ENCODE peak calls at places on chromosome 21, in four cellular contexts. X, Z, I and F are unnamed samples.
A peak's percentile ranks its signal among the peaks of the same experiment; 100 is the strongest.

GRCh38 chr21:9837946-9838801 is 683.2 kb upstream of the TPTE start:
- DNase-seq in Z (peak; percentile 79), I (no peak), X (no peak), F (no peak)

GRCh38 chr21:37450385-37451044 is 83.9 kb downstream of the DYRK1A start:
- DNase-seq in I (no peak), X (no peak), Z (no peak), F (no peak)

GRCh38 chr21:35868869-35869223 is 191.5 kb downstream of the SETD4 start:
- DNase-seq in I (no peak), X (no peak), Z (no peak), F (no peak)

GRCh38 chr21:31611445-31611844 is 48.0 kb upstream of the SOD1 start:
- DNase-seq in X (no peak), I (no peak), Z (no peak), F (no peak)

GRCh38 chr21:41366522-41367151 is 4.8 kb downstream of the MX2 start:
- DNase-seq in X (no peak), Z (no peak), I (no peak), F (no peak)

GRCh38 chr21:44778094-44778493 is 23.5 kb downstream of the UBE2G2 start:
- DNase-seq in Z (no peak), I (no peak), X (no peak), F (no peak)

GRCh38 chr21:29303301-29303700 is 4.6 kb downstream of the BACH1 start:
- DNase-seq in I (no peak), X (no peak), Z (no peak), F (no peak)

GRCh38 chr21:34695434-34695833 is 26.6 kb downstream of the CLIC6 start:
- DNase-seq in I (peak; percentile 18), Z (no peak), X (no peak), F (no peak)

GRCh38 chr21:43903451-43904091 is 38.5 kb downstream of the AGPAT3 start:
- DNase-seq in X (no peak), Z (no peak), I (no peak), F (no peak)

GRCh38 chr21:15063821-15064575 is 802 bp downstream of the NRIP1 start:
- DNase-seq in X (no peak), I (no peak), Z (peak; percentile 88), F (no peak)

GRCh38 chr21:42346866-42347600 is 3.8 kb downstream of the TFF2 start:
- DNase-seq in Z (no peak), I (no peak), X (no peak), F (no peak)

GRCh38 chr21:34802180-34802899 is 133.5 kb downstream of the CLIC6 start:
- DNase-seq in I (no peak), Z (no peak), X (no peak), F (no peak)